ENCODE peak calls at places on chromosomes 5 and 9, in five cellular contexts. F is IMR-90, C is mesenchymal stem cell, E is neuronal stem cell, S is H1. I is an unnamed sample.
A peak's percentile ranks its signal among the peaks of the same experiment; 100 is the strongest.

GRCh38 chr5:149370878-149371277 is 8.2 kb downstream of the IL17B start:
- DNase-seq in F (no peak), S (no peak), C (no peak), E (no peak), I (no peak)

GRCh38 chr9:95772320-95773060 is 103.0 kb upstream of the ERCC6L2 start:
- DNase-seq in E (peak; percentile 53), F (peak; percentile 65), C (peak; percentile 88), S (peak; percentile 64), I (no peak)

GRCh38 chr5:11064763-11065450 is 303.9 kb upstream of the DAP start:
- DNase-seq in F (no peak), E (no peak), S (no peak), C (no peak), I (no peak)

GRCh38 chr9:109014267-109015025 is 1.1 kb upstream of the CTNNAL1 start:
- DNase-seq in S (no peak), F (peak; percentile 78), C (peak; percentile 84), E (no peak), I (peak; percentile 77)

GRCh38 chr5:139272471-139273321 is 20.8 kb upstream of the MATR3 start:
- DNase-seq in E (no peak), S (no peak), F (peak; percentile 62), C (peak; percentile 58), I (no peak)

GRCh38 chr9:92718086-92719001 is 46.3 kb downstream of the BICD2 start:
- DNase-seq in E (no peak), C (no peak), F (no peak), S (peak; percentile 40), I (no peak)

GRCh38 chr5:96509721-96510383 is 76.8 kb upstream of the PCSK1 start:
- DNase-seq in F (peak; percentile 97), C (peak; percentile 96), E (no peak), S (no peak), I (peak; percentile 55)

GRCh38 chr5:45288746-45289145 is 407.4 kb downstream of the HCN1 start:
- DNase-seq in F (no peak), E (peak; percentile 24), S (no peak), C (no peak), I (no peak)

GRCh38 chr9:116308070-116308469 is 154.5 kb downstream of the PAPPA start:
- DNase-seq in E (no peak), C (no peak), F (peak; percentile 21), S (no peak), I (no peak)

GRCh38 chr5:90056911-90057705 is 352.4 kb downstream of the CETN3 start:
- DNase-seq in F (no peak), S (no peak), E (no peak), C (peak; percentile 16), I (no peak)

GRCh38 chr5:14267166-14267838 is 124.2 kb downstream of the TRIO start:
- DNase-seq in E (no peak), S (no peak), C (no peak), F (no peak), I (peak; percentile 68)

GRCh38 chr5:14071433-14071832 is 71.7 kb upstream of the TRIO start:
- DNase-seq in S (no peak), F (peak; percentile 67), C (no peak), E (no peak), I (no peak)

GRCh38 chr5:145203193-145203592 is 631.9 kb downstream of the PRELID2 start:
- DNase-seq in S (no peak), C (no peak), E (no peak), F (peak; percentile 35), I (no peak)

GRCh38 chr9:121372563-121373400 is 2.7 kb upstream of the STOM start:
- DNase-seq in F (peak; percentile 86), S (no peak), E (no peak), C (peak; percentile 74), I (no peak)

GRCh38 chr5:34598177-34598794 is 57.8 kb upstream of the RAI14 start:
- DNase-seq in E (no peak), S (no peak), C (peak; percentile 96), F (peak; percentile 96), I (peak; percentile 77)

GRCh38 chr9:35267716-35268115 is 105.9 kb downstream of the UNC13B start:
- DNase-seq in E (no peak), S (no peak), F (peak; percentile 15), C (no peak), I (no peak)

GRCh38 chr5:82142217-82142841 is 135.8 kb downstream of the RPS23 start:
- DNase-seq in F (no peak), C (no peak), S (no peak), E (no peak), I (no peak)

GRCh38 chr9:6566409-6567139 is 79.0 kb downstream of the GLDC start:
- DNase-seq in S (no peak), F (peak; percentile 99), C (peak; percentile 98), E (no peak), I (peak; percentile 15)

GRCh38 chr5:154367101-154367500 is 78.7 kb upstream of the SAP30L start:
- DNase-seq in E (no peak), C (peak; percentile 68), F (peak; percentile 87), S (no peak), I (no peak)

GRCh38 chr5:153618857-153619256 is 128.4 kb downstream of the GRIA1 start:
- DNase-seq in E (no peak), F (peak; percentile 62), C (peak; percentile 56), S (no peak), I (peak; percentile 53)

DNA sequence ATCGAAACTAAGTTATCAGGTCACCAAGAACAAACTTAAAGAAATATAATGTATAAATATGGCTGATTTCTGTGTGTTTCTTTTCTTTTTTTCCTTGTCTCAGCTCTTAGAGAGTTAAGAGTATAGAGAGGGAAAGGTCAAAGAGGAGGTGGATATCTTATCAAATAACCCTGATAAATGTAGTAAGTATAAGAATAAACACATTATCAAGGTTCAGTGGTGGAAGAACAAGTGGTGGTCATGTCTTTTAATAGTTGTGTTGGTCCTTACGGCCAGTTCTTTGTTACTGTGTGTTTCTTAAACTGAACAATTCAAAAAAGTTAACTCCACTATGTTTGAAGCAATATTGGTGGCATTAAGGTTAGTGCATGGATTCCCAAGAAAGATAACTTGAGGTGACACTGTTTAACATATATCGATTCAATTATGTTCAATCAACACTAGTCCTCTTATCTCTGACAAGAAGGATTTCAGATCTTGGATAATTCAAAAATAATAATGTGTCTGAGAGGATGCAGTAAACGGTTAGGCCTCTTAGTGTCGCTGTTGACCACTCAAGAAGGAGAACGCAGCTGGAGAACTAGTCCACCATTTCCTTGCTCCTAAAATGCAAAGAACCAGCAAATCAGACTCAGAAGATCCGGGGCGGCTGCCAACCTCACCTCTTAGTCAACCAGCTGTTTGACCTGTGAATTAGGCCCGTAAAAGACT is at the start of gene PCDHGA3:
- DNase-seq in S (no peak), F (peak; percentile 71), C (no peak), E (no peak), I (no peak)
- H2AFZ ChIP-seq in S (peak within 1 kb of the TSS; percentile 11), F (peak within 1 kb of the TSS; percentile 87), C (no peak within 1 kb of the TSS), E (peak within 1 kb of the TSS; percentile 54), I (no peak within 1 kb of the TSS)

GRCh38 chr5:19928556-19929421 is 59.2 kb downstream of the CDH18 start:
- DNase-seq in C (peak; percentile 93), F (peak; percentile 92), E (no peak), S (no peak), I (no peak)
- H2BK120ac ChIP-seq in C (peak overlapping the region; percentile 92), F (peak overlapping the region; percentile 76), E (no peak overlapping the region), S (no peak overlapping the region), I (no peak overlapping the region)

DNA sequence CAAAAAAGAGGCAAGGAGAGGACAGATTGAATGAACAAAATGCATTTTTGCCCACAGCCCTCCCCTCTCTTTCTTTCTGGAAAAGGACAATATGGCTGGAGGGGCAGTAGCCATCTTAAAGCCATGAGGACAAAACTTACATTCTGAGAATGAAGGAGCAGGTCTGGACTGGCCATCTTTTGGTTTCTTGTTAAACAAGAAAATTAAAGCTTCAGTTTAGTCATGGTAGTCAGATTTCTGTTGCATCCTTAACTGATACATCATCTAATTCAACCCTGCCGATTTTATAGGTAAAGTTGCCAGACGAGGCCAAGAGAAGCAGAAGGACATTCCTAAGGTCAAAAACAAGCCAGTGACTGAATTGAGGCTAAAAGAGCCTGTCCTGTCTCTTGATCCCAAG is 31.5 kb upstream of the INSYN2B start:
- DNase-seq in C (no peak), S (no peak), E (no peak), F (no peak), I (no peak)
- H3K4me3 ChIP-seq in C (no peak overlapping the region), S (no peak overlapping the region), E (no peak overlapping the region), F (no peak overlapping the region), I (no peak overlapping the region)

GRCh38 chr9:37517977-37518376 is 32.2 kb downstream of the POLR1E start:
- DNase-seq in S (no peak), C (no peak), F (no peak), E (no peak), I (no peak)

GRCh38 chr9:37511715-37512010 is 25.9 kb downstream of the POLR1E start:
- DNase-seq in C (no peak), F (no peak), E (no peak), S (no peak), I (no peak)

GRCh38 chr9:37515620-37516258 is 30.0 kb downstream of the POLR1E start:
- DNase-seq in E (no peak), F (no peak), C (no peak), S (no peak), I (no peak)

GRCh38 chr9:37512439-37512838 is 26.7 kb downstream of the POLR1E start:
- DNase-seq in F (no peak), E (no peak), C (no peak), S (no peak), I (no peak)

GRCh38 chr9:37514999-37515398 is 29.3 kb downstream of the POLR1E start:
- DNase-seq in F (no peak), C (no peak), S (no peak), E (no peak), I (no peak)
- H2AFZ ChIP-seq in F (no peak overlapping the region), C (no peak overlapping the region), S (no peak overlapping the region), E (no peak overlapping the region), I (no peak overlapping the region)